ENCODE peak calls at places on chromosomes 11 and 22, in five cellular contexts. M, V, C, A and I are unnamed samples.

GRCh38 chr22:38239101-38239761 is 33.6 kb downstream of the TMEM184B start:
- DNase-seq in M (peak), V (no peak), A (no peak), C (no peak), I (no peak)

GRCh38 chr11:61684870-61685610 is 4.8 kb downstream of the DAGLA start:
- DNase-seq in C (no peak), V (no peak), M (no peak), A (no peak), I (no peak)

GRCh38 chr11:117979481-117980211 is 6.5 kb upstream of the IL10RA start:
- DNase-seq in V (no peak), M (no peak), A (no peak), C (no peak), I (peak)

GRCh38 chr11:10418950-10419310 is 36.1 kb upstream of the AMPD3 start:
- DNase-seq in A (no peak), V (no peak), C (no peak), M (no peak), I (no peak)

GRCh38 chr11:117479372-117479771 is 151.7 kb downstream of the CEP164 start:
- DNase-seq in C (peak), V (no peak), A (no peak), M (no peak), I (peak)

GRCh38 chr11:60363542-60364525 is 14.5 kb upstream of the MS4A7 start:
- DNase-seq in C (peak), A (no peak), M (peak), V (peak), I (peak)

GRCh38 chr22:40400173-40400572 is 29.8 kb downstream of the SGSM3 start:
- DNase-seq in M (no peak), C (no peak), V (no peak), A (no peak), I (peak)

GRCh38 chr11:61577383-61578118 is 3.3 kb downstream of the SYT7 start:
- DNase-seq in M (no peak), A (peak), V (no peak), C (peak), I (no peak)

GRCh38 chr11:36258730-36259360 is 30.4 kb downstream of the COMMD9 start:
- DNase-seq in V (peak), A (peak), C (peak), M (peak), I (peak)

GRCh38 chr11:17544181-17544622 is at the start of gene USH1C:
- DNase-seq in M (no peak), C (peak), V (no peak), A (peak), I (no peak)

GRCh38 chr11:74010306-74010981 is 1.6 kb upstream of the UCP3 start:
- DNase-seq in A (no peak), M (no peak), V (no peak), C (no peak), I (no peak)

GRCh38 chr11:76823481-76824028 is 37.2 kb upstream of the ACER3 start:
- DNase-seq in V (no peak), A (no peak), M (peak), C (peak), I (no peak)

GRCh38 chr22:25113316-25113721 is 86.3 kb upstream of the CRYBB3 start:
- DNase-seq in A (no peak), C (no peak), M (peak), V (no peak), I (no peak)

GRCh38 chr22:32331236-32331917 is 26.3 kb upstream of the RFPL3 start:
- DNase-seq in M (no peak), V (no peak), C (no peak), A (no peak), I (no peak)

GRCh38 chr11:69487391-69487790 is 5.9 kb downstream of the LINC01488 start:
- DNase-seq in C (no peak), V (no peak), A (no peak), M (no peak), I (no peak)

GRCh38 chr11:88552377-88553029 is 215.0 kb upstream of the CTSC start:
- DNase-seq in A (peak), M (peak), V (no peak), C (peak), I (peak)

GRCh38 chr22:19430890-19431541 is 517 bp downstream of the HIRA start:
- DNase-seq in C (peak), V (peak), A (peak), M (peak), I (peak)

GRCh38 chr11:8384199-8384821 is 120.6 kb upstream of the LMO1 start:
- DNase-seq in M (no peak), C (peak), V (peak), A (no peak), I (no peak)

GRCh38 chr22:34105461-34106062 is 185.3 kb upstream of the LARGE1 start:
- DNase-seq in V (peak), C (peak), A (peak), M (peak), I (peak)

GRCh38 chr22:37283393-37283937 is 1.2 kb downstream of the CYTH4 start:
- DNase-seq in A (no peak), C (peak), M (no peak), V (no peak), I (no peak)

GRCh38 chr11:17601206-17602075 is 54.4 kb downstream of the OTOG start:
- DNase-seq in A (no peak), V (no peak), C (peak), M (no peak), I (no peak)

GRCh38 chr11:112555491-112556364 is 295.1 kb upstream of the PLET1 start:
- DNase-seq in V (no peak), M (peak), A (peak), C (peak), I (peak)

GRCh38 chr22:36884314-36885158 is 23.7 kb downstream of the NCF4 start:
- DNase-seq in C (no peak), V (no peak), A (no peak), M (no peak), I (no peak)

GRCh38 chr11:66933508-66933907 is 24.7 kb downstream of the PC start:
- DNase-seq in V (no peak), M (no peak), A (no peak), C (no peak), I (no peak)

GRCh38 chr11:1392111-1392510 is 2.4 kb downstream of the BRSK2 start:
- DNase-seq in V (no peak), M (no peak), A (no peak), C (no peak), I (no peak)

GRCh38 chr11:111438168-111438567 is 59.1 kb upstream of the POU2AF1 start:
- DNase-seq in C (no peak), A (no peak), V (no peak), M (no peak), I (no peak)

GRCh38 chr11:86896486-86896885 is 58.7 kb downstream of the FZD4 start:
- DNase-seq in A (no peak), C (no peak), M (no peak), V (no peak), I (no peak)

GRCh38 chr11:79050784-79051183 is 390.0 kb downstream of the TENM4 start:
- DNase-seq in M (no peak), C (no peak), A (no peak), V (no peak), I (no peak)

GRCh38 chr11:84289381-84289906 is 1003.3 kb upstream of the CCDC90B start:
- DNase-seq in V (no peak), C (no peak), A (no peak), M (peak), I (peak)

GRCh38 chr22:49599691-49600451 is 227.8 kb downstream of the BRD1 start:
- DNase-seq in C (no peak), V (no peak), A (no peak), M (no peak), I (no peak)

GRCh38 chr22:49600891-49601431 is 226.7 kb downstream of the BRD1 start:
- DNase-seq in A (no peak), V (no peak), M (no peak), C (no peak), I (no peak)

GRCh38 chr22:49599039-49599438 is 228.6 kb downstream of the BRD1 start:
- DNase-seq in C (no peak), V (no peak), M (no peak), A (no peak), I (no peak)

GRCh38 chr22:49601614-49602321 is 225.9 kb downstream of the BRD1 start:
- DNase-seq in M (no peak), A (no peak), C (no peak), V (no peak), I (no peak)

DNA sequence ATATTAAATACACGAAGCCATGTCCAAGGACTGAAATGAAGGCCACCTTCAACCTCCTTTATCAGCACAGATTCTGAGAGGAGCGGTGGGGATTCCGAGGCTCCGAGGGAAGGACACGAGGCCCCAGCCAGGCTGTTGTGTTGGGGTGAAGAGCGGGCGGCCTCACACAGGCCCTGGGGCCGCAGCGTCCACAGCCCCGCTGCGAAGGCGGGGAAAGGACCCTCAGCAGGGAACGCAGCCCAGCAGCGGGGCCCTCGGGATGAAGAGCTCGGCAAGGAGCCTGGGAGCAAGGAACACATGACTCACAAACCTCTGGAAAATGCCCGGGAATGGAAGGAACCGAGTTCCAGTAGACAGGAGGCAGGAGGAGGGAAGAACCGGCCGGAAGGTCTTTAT is 227.2 kb downstream of the BRD1 start:
- DNase-seq in M (no peak), C (no peak), A (no peak), V (no peak), I (no peak)
- TF ChIP-seq CTCF in M (no peak), C (no peak), A (no peak), V (no peak), I (no peak)

DNA sequence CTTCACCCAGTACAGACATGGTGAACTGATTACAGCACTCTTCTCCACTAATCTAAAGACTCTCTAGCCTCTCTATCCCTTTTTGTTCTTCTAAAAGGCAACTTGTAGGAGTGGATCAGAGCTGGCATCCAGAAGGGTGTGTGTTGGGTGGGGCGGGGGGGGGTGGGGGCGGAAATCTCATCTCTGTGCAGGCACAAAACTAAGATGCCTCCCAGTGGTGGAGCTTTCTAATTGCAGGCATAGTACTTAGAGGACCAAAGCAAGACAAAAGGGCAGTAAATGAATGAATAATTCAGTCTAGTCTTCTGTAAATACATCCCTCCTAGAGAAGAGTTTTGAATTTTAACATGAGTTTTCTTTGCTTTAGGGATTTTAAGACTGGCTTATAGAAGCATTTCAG is 11.4 kb upstream of the EMID1 start:
- DNase-seq in C (peak), V (no peak), M (no peak), A (no peak), I (no peak)
- TF ChIP-seq CTCF in C (peak), V (no peak), M (peak), A (no peak), I (peak)

GRCh38 chr11:65072631-65072966 is 11.2 kb downstream of the CDCA5 start:
- DNase-seq in C (no peak), V (no peak), M (no peak), A (no peak), I (no peak)

GRCh38 chr11:65078151-65078550 is 5.7 kb downstream of the CDCA5 start:
- DNase-seq in A (peak), C (peak), V (no peak), M (peak), I (peak)

GRCh38 chr11:65071907-65072630 is 11.8 kb downstream of the CDCA5 start:
- DNase-seq in V (no peak), C (no peak), M (no peak), A (no peak), I (peak)

GRCh38 chr11:65078786-65079342 is 5.0 kb downstream of the CDCA5 start:
- DNase-seq in M (no peak), A (no peak), V (no peak), C (no peak), I (no peak)

GRCh38 chr11:65077466-65077865 is 6.4 kb downstream of the CDCA5 start:
- DNase-seq in A (no peak), M (no peak), C (no peak), V (no peak), I (no peak)
- TF ChIP-seq CTCF in A (no peak), M (no peak), C (no peak), V (no peak), I (no peak)

GRCh38 chr11:35038211-35038930 is 100.6 kb upstream of the CD44 start:
- DNase-seq in V (no peak), A (no peak), C (no peak), M (no peak), I (no peak)
- TF ChIP-seq CTCF in V (no peak), A (no peak), C (no peak), M (no peak), I (no peak)

GRCh38 chr22:20509344-20510047 is 2.1 kb downstream of the MED15 start:
- DNase-seq in M (peak), C (peak), A (peak), V (peak), I (no peak)

GRCh38 chr22:20510811-20511577 is 3.6 kb downstream of the MED15 start:
- DNase-seq in C (no peak), M (no peak), A (no peak), V (no peak), I (no peak)

GRCh38 chr22:20508815-20509271 is 1.4 kb downstream of the MED15 start:
- DNase-seq in C (no peak), A (no peak), M (peak), V (no peak), I (no peak)

GRCh38 chr22:20506543-20507252 is 712 bp upstream of the MED15 start:
- DNase-seq in C (no peak), A (no peak), V (no peak), M (no peak), I (no peak)

GRCh38 chr22:20507253-20508066 is at the start of gene MED15:
- DNase-seq in V (peak), A (peak), C (peak), M (peak), I (peak)
- TF ChIP-seq CTCF in V (no peak), A (no peak), C (no peak), M (no peak), I (no peak)

DNA sequence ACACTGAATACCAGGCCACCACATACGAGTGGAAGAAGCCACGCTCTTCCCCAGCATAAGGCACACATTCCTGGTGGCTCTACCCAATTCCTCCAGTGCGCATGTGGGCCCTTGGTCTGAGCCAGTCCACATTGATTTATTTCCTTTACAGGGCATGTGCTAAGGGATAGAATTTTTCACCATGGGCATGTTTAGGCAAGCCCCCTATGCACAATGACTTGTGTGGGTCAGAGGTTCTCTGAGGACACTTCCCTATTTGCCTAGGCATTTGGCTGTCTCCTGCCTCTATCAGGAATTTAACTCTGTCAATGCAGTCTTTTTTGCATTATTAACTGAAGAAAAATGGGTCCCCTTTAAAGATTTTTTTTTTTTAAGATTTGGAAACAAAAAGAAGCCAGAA is 718.1 kb downstream of the NTM start:
- DNase-seq in V (no peak), C (no peak), A (no peak), M (peak), I (no peak)
- TF ChIP-seq CTCF in V (no peak), C (no peak), A (no peak), M (no peak), I (no peak)

GRCh38 chr22:50247748-50248147 is 2.9 kb upstream of the TUBGCP6 start:
- DNase-seq in M (no peak), C (peak), V (no peak), A (no peak), I (no peak)

GRCh38 chr22:50248192-50249084 is 2.6 kb downstream of the HDAC10 start:
- DNase-seq in M (no peak), V (no peak), A (no peak), C (no peak), I (no peak)

GRCh38 chr22:50245214-50246072 is 620 bp upstream of the TUBGCP6 start:
- DNase-seq in M (peak), C (no peak), A (no peak), V (no peak), I (no peak)

GRCh38 chr22:50244420-50245213 is at the start of gene TUBGCP6:
- DNase-seq in M (peak), C (peak), V (peak), A (peak), I (peak)

DNA sequence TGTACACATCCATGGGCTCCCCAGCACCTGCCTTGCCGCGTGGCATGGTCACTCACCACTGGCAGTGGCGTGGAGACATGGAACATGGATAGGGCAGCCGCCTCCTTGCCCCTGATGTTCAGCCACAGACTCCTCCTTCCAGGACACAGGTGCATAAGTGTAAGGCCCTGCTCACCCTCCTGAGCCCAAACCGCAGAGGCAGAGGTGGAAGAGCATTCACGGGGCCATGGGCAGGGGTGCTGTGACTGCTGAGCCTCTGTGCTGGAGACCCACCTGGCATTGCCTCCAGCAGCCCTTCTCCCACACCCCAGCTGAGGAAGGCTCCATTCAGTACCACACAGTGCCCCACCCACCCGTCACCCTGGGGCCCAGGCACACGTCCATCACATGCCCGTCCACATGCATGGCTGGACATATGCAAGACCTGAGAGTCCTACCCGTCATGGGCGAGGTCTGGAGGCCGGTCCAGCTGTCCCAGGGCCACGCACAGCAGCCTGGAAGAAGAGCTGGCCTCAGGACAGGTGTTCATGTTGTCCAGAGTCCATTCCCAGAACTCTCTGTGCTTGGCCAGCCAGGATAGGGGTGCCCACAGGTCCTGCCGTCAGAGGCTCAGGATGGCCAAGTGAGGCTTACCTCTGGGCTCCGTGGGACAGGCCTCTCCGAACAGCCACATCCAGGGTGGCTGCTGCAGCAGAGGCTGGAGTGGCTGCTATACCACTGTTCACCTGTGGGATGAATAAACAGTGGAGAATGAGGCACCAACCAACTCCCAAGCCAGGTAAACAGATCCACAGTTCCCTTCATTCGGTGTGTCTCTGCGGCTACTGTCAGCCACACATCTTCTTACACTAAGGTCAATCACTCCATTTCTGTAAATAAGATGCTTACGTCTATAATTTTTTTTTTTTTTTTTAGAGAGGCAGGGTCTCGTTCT is 1.7 kb upstream of the TUBGCP6 start:
- DNase-seq in M (no peak), A (no peak), C (peak), V (no peak), I (no peak)
- TF ChIP-seq CTCF in M (peak), A (no peak), C (no peak), V (no peak), I (no peak)